ENCODE peak calls at places on chromosome 1, in four cellular contexts. F, G, O and P are unnamed samples.

GRCh38 chr1:39833121-39833520 is 44.5 kb upstream of the BMP8B start:
- DNase-seq in O (no peak), F (no peak), G (no peak), P (no peak)

GRCh38 chr1:106748581-106748980 is 307.9 kb upstream of the PRMT6 start:
- DNase-seq in G (no peak), O (no peak), F (no peak), P (no peak)

GRCh38 chr1:104092698-104093097 is 343.0 kb downstream of the AMY1C start:
- DNase-seq in F (no peak), O (no peak), G (no peak), P (no peak)

GRCh38 chr1:208030320-208031091 is 119.6 kb upstream of the CD34 start:
- DNase-seq in O (peak), G (peak), F (no peak), P (no peak)

GRCh38 chr1:65148548-65149390 is 766 bp downstream of the AK4 start:
- DNase-seq in F (no peak), G (peak), O (no peak), P (no peak)

GRCh38 chr1:2283991-2284895 is 56.1 kb downstream of the SKI start:
- DNase-seq in O (no peak), F (peak), G (no peak), P (no peak)

GRCh38 chr1:80217377-80217986 is 1211.0 kb upstream of the ADGRL4 start:
- DNase-seq in F (peak), O (peak), G (no peak), P (peak)

GRCh38 chr1:25786887-25787286 is 13.1 kb upstream of the SELENON start:
- DNase-seq in F (no peak), O (no peak), G (no peak), P (no peak)

GRCh38 chr1:234256359-234256758 is 116.9 kb upstream of the COA6 start:
- DNase-seq in O (peak), G (no peak), F (no peak), P (no peak)

GRCh38 chr1:43868741-43869067 is 64.9 kb upstream of the ARTN start:
- DNase-seq in O (peak), G (peak), F (no peak), P (peak)

GRCh38 chr1:151478923-151479322 is 19.6 kb upstream of the POGZ start:
- DNase-seq in O (no peak), F (no peak), G (no peak), P (no peak)

GRCh38 chr1:26922201-26922729 is 722 bp downstream of the NUDC start:
- DNase-seq in F (no peak), O (no peak), G (no peak), P (no peak)

GRCh38 chr1:95388041-95388440 is 154.0 kb downstream of the RWDD3 start:
- DNase-seq in G (no peak), F (no peak), O (no peak), P (no peak)

DNA sequence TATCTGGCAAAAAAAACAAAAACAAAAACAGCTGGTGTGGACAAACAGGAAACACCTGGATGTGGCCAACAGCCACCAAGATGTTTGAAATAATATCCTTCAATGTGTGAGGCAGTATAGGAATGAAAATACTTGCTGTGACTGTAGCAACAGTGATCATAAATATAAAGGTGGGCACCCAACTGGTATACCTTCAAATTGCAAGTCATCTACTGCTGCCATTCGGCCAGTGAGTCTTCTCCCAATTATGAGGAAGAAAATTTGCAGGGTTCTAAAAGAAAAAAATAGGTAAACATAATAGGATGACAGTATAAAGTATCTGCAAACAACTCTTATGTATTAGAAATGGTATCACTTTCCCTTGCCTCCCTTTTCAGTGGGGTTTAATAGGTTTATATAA is 881 bp downstream of the YIPF1 start:
- DNase-seq in G (no peak), O (no peak), F (no peak), P (no peak)
- H3K4me3 ChIP-seq in G (peak), O (peak), F (peak), P (peak)

GRCh38 chr1:93815738-93816110 is 63.3 kb downstream of the DNTTIP2 start:
- DNase-seq in G (no peak), O (no peak), F (no peak), P (no peak)

GRCh38 chr1:93816970-93817738 is 61.9 kb downstream of the DNTTIP2 start:
- DNase-seq in F (peak), O (no peak), G (no peak), P (peak)

GRCh38 chr1:93817819-93818569 is 61.0 kb downstream of the DNTTIP2 start:
- DNase-seq in F (no peak), O (no peak), G (no peak), P (no peak)

GRCh38 chr1:93820554-93821411 is 58.2 kb downstream of the DNTTIP2 start:
- DNase-seq in G (no peak), O (no peak), F (no peak), P (no peak)

GRCh38 chr1:93818570-93818959 is 60.4 kb downstream of the DNTTIP2 start:
- DNase-seq in F (no peak), O (no peak), G (no peak), P (no peak)
- H3K4me3 ChIP-seq in F (no peak), O (no peak), G (no peak), P (no peak)

DNA sequence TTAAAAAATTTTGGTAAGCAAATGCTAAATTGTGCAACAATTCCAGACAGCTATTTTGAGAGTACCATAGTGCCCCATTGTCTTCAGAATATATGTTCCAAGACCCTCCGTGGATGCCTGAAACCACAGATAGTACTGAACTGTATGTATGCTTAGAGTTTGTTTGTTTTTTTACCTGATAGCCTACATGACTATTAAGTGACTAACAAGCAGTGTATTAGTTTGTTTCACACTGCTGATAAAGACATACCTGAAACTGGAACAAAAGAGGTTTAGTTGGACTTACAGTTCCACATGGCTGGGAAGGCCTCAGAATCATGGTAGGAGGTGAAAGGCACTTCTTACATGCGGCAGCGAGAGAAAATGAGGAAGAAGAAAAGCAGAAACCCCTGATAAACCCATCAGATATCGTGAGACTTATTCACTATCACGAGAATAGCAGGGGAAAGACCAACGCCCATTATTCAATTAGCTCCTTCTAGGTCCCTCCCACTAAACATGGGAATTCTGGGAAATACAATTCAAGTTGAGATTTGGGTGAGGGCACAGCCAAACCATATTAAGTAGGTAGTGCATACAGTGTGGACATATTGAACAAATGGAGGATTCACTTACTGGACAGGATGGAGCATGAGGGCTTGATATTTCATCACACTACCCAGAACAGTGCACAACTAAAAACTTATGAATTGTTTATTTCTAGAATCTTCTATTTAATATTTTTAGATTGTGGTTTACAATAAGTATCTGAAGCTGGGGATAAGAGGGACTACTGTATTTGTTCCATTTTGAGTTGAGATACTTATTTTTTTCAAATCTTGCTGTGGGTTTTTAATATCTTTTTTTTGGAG is 78.5 kb downstream of the LHX9 start:
- DNase-seq in O (no peak), G (no peak), F (no peak), P (no peak)
- H3K4me3 ChIP-seq in O (no peak), G (no peak), F (peak), P (no peak)

GRCh38 chr1:221715321-221716169 is 26.3 kb downstream of the DUSP10 start:
- DNase-seq in G (no peak), O (no peak), F (peak), P (no peak)
- H3K4me3 ChIP-seq in G (no peak), O (no peak), F (peak), P (no peak)

GRCh38 chr1:181123173-181123572 is 34.7 kb downstream of the IER5 start:
- DNase-seq in G (no peak), F (no peak), O (no peak), P (no peak)

GRCh38 chr1:181119076-181119989 is 30.8 kb downstream of the IER5 start:
- DNase-seq in G (no peak), F (no peak), O (no peak), P (no peak)

GRCh38 chr1:181121498-181121897 is 33.0 kb downstream of the IER5 start:
- DNase-seq in G (no peak), O (no peak), F (no peak), P (no peak)

GRCh38 chr1:181124206-181124825 is 35.8 kb downstream of the IER5 start:
- DNase-seq in O (no peak), F (no peak), G (no peak), P (no peak)

GRCh38 chr1:181122227-181122626 is 33.7 kb downstream of the IER5 start:
- DNase-seq in F (no peak), G (no peak), O (no peak), P (no peak)
- H3K4me3 ChIP-seq in F (no peak), G (no peak), O (no peak), P (no peak)

DNA sequence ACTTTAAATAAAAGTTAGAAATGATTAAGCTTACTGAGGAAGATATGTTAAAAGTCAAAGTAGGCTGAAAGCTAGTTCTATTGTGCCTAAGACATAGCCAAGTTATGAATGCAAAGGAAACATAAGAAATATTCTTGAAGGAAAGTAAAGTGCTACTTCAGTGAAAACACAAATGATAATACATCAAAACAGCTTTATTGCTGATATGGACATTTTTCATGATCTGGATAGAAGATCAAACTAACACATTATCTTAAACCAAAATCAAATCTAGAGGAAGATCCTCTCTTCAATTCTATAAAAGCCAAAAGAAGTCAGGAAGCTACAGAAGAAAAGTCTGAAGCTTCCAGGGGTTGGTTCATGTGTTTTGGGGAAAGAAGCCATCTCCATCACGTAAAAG is 545.9 kb downstream of the COL11A1 start:
- DNase-seq in F (no peak), G (no peak), O (no peak), P (no peak)
- H3K4me3 ChIP-seq in F (no peak), G (no peak), O (no peak), P (no peak)

GRCh38 chr1:192524223-192524622 is 51.4 kb upstream of the RGS1 start:
- DNase-seq in G (no peak), O (no peak), F (no peak), P (no peak)

GRCh38 chr1:192529031-192529755 is 46.4 kb upstream of the RGS1 start:
- DNase-seq in G (no peak), F (no peak), O (no peak), P (no peak)

GRCh38 chr1:192530254-192530653 is 45.3 kb upstream of the RGS1 start:
- DNase-seq in F (no peak), G (no peak), O (no peak), P (no peak)

GRCh38 chr1:192527950-192528349 is 47.6 kb upstream of the RGS1 start:
- DNase-seq in O (no peak), F (no peak), G (no peak), P (no peak)

DNA sequence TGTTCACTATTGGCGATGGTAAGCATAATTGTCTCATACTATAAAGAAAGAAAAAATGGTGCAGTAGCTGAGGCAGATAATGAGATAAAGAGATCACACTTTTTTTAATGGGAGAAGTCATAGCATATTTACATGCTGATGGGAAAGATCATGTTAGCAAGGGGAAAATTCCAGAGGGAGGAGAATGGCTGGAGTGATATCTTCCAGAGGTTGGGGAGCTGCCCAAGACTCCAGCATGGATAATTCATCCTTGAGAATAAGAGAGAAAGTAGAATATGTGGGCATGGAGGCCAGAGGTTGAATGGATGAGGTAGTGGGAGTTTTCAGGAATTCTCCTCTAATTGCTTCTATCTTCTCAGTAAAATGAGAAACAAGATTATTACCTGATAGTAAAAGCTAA is 45.8 kb upstream of the RGS1 start:
- DNase-seq in O (no peak), F (no peak), G (no peak), P (no peak)
- H3K4me3 ChIP-seq in O (no peak), F (no peak), G (no peak), P (no peak)